ENCODE peak calls at places on chromosomes 12 and 14, in ten cellular contexts. W is BE2C, F is A549, N is mucosa of descending colon, C is testis, X is OCI-LY7, Z is GM23248, O is neuronal stem cell, K is stomach, H is suprapubic skin. A is an unnamed sample.
A peak's percentile ranks its signal among the peaks of the same experiment; 100 is the strongest.

GRCh38 chr14:60884134-60884533 is 96.7 kb downstream of the TRMT5 start:
- DNase-seq in H (no peak), N (no peak), F (no peak), X (no peak), K (no peak), C (no peak), Z (no peak), O (no peak), W (no peak), A (no peak)

GRCh38 chr12:14954269-14954668 is 7.1 kb downstream of the ARHGDIB start:
- DNase-seq in Z (no peak), K (no peak), N (no peak), W (no peak), X (peak; percentile 79), O (no peak), F (no peak), H (no peak), C (no peak), A (no peak)

GRCh38 chr14:100569734-100570251 is 17.4 kb downstream of the BEGAIN start:
- DNase-seq in H (no peak), N (no peak), Z (no peak), X (no peak), O (no peak), C (no peak), K (no peak), W (no peak), F (no peak), A (no peak)

GRCh38 chr14:93946506-93947170 is 19.5 kb downstream of the FAM181A start:
- DNase-seq in K (no peak), N (no peak), O (no peak), H (no peak), X (no peak), Z (no peak), F (no peak), W (no peak), C (no peak), A (no peak)

GRCh38 chr14:67765192-67765834 is 51.1 kb downstream of the ZFYVE26 start:
- DNase-seq in Z (no peak), N (peak; percentile 46), X (no peak), H (no peak), K (no peak), F (no peak), O (no peak), C (no peak), W (no peak), A (no peak)

GRCh38 chr12:113186033-113186365 is 478 bp downstream of the RITA1 start:
- DNase-seq in C (no peak), H (no peak), K (no peak), O (no peak), N (no peak), X (peak; percentile 68), W (no peak), F (peak; percentile 55), Z (peak; percentile 43), A (no peak)

GRCh38 chr12:104764225-104765073 is 193.6 kb downstream of the SLC41A2 start:
- DNase-seq in W (no peak), C (no peak), Z (no peak), K (no peak), H (no peak), F (no peak), N (no peak), O (no peak), X (peak; percentile 46), A (no peak)

GRCh38 chr12:91931110-91931509 is 214.5 kb downstream of the BTG1 start:
- DNase-seq in W (no peak), X (no peak), Z (peak; percentile 39), C (peak; percentile 38), H (no peak), K (peak; percentile 81), F (peak; percentile 61), O (no peak), N (peak; percentile 83), A (no peak)

GRCh38 chr14:72975776-72976175 is 49.5 kb downstream of the DCAF4 start:
- DNase-seq in K (no peak), O (no peak), X (peak; percentile 16), H (no peak), F (peak; percentile 44), C (no peak), W (peak; percentile 32), N (peak; percentile 29), Z (peak; percentile 16), A (no peak)

GRCh38 chr12:104699489-104700194 is 242.9 kb downstream of the CHST11 start:
- DNase-seq in F (no peak), O (no peak), Z (peak; percentile 62), K (no peak), N (no peak), W (no peak), X (peak; percentile 48), H (no peak), C (no peak), A (no peak)

GRCh38 chr12:106304001-106304421 is 1.5 kb downstream of the TCP11L2 start:
- DNase-seq in N (no peak), K (no peak), F (no peak), H (no peak), W (no peak), C (no peak), X (no peak), Z (peak; percentile 62), O (no peak), A (no peak)

GRCh38 chr12:109710747-109711595 is 2.7 kb upstream of the FAM222A start:
- DNase-seq in C (no peak), Z (peak; percentile 49), F (peak; percentile 84), H (no peak), O (no peak), N (no peak), K (no peak), W (peak; percentile 44), X (no peak), A (no peak)

GRCh38 chr12:86283607-86284006 is 27.4 kb upstream of the MGAT4C start:
- DNase-seq in H (no peak), O (no peak), X (no peak), C (no peak), Z (no peak), K (no peak), F (no peak), N (no peak), W (no peak), A (no peak)

GRCh38 chr12:70745066-70745465 is 107.8 kb upstream of the PTPRB start:
- DNase-seq in H (no peak), W (no peak), X (no peak), N (no peak), O (no peak), F (no peak), C (no peak), Z (no peak), K (no peak), A (no peak)

GRCh38 chr12:48946206-48946605 is 11.1 kb downstream of the ARF3 start:
- DNase-seq in O (no peak), Z (no peak), W (no peak), H (no peak), C (no peak), N (peak; percentile 67), K (no peak), F (no peak), X (no peak), A (no peak)

GRCh38 chr12:111998015-111998414 is 14.9 kb downstream of the TMEM116 start:
- DNase-seq in F (no peak), W (no peak), N (no peak), X (no peak), K (no peak), O (no peak), C (no peak), H (no peak), Z (no peak), A (no peak)
- H3K4me1 ChIP-seq in F (peaks cover 3% of the 10 kb centered on the region), W (peaks cover 5% of the 10 kb centered on the region), N (peaks cover 5% of the 10 kb centered on the region), X (peaks cover 19% of the 10 kb centered on the region), K (peaks cover 45% of the 10 kb centered on the region), O (no peaks in the 10 kb centered on the region), C (no peaks in the 10 kb centered on the region), H (peaks cover 22% of the 10 kb centered on the region), Z (peaks cover 7% of the 10 kb centered on the region), A (peaks cover 14% of the 10 kb centered on the region)

GRCh38 chr14:64496764-64497163 is 6.9 kb downstream of the ZBTB25 start:
- DNase-seq in K (no peak), Z (no peak), X (no peak), W (no peak), F (no peak), H (no peak), O (no peak), C (no peak), N (no peak), A (no peak)

GRCh38 chr14:64501326-64502171 is 2.1 kb downstream of the ZBTB25 start:
- DNase-seq in F (peak; percentile 53), N (peak; percentile 61), O (no peak), X (peak; percentile 28), Z (peak; percentile 79), H (no peak), W (peak; percentile 78), K (peak; percentile 43), C (peak; percentile 24), A (no peak)

GRCh38 chr14:64503184-64503433 is 529 bp downstream of the ZBTB25 start:
- DNase-seq in N (no peak), F (no peak), O (no peak), H (no peak), K (no peak), C (no peak), X (no peak), W (no peak), Z (peak; percentile 59), A (no peak)

GRCh38 chr14:64502476-64503183 is 1.0 kb downstream of the ZBTB25 start:
- DNase-seq in K (peak; percentile 43), W (no peak), F (peak; percentile 23), N (peak; percentile 59), C (peak; percentile 56), Z (no peak), X (peak; percentile 48), H (no peak), O (no peak), A (no peak)

GRCh38 chr14:64500088-64500487 is 3.5 kb downstream of the ZBTB25 start:
- DNase-seq in X (no peak), W (no peak), H (no peak), K (no peak), F (no peak), Z (peak; percentile 32), N (no peak), O (no peak), C (no peak), A (no peak)
- H3K4me1 ChIP-seq in X (peaks cover 34% of the 10 kb centered on the region), W (peaks cover 8% of the 10 kb centered on the region), H (peaks cover 30% of the 10 kb centered on the region), K (peaks cover 49% of the 10 kb centered on the region), F (peaks cover 30% of the 10 kb centered on the region), Z (peaks cover 32% of the 10 kb centered on the region), N (peaks cover 33% of the 10 kb centered on the region), O (peaks cover 6% of the 10 kb centered on the region), C (peaks cover 20% of the 10 kb centered on the region), A (peaks cover 24% of the 10 kb centered on the region)

GRCh38 chr14:24055971-24056799 is 4.4 kb downstream of the CARMIL3 start:
- DNase-seq in K (no peak), H (no peak), X (no peak), W (no peak), N (no peak), F (no peak), Z (no peak), C (no peak), O (no peak), A (no peak)
- H3K4me1 ChIP-seq in K (peaks cover 24% of the 10 kb centered on the region), H (peaks cover 16% of the 10 kb centered on the region), X (peaks cover 12% of the 10 kb centered on the region), W (peaks cover 2% of the 10 kb centered on the region), N (peaks cover 11% of the 10 kb centered on the region), F (peaks cover 9% of the 10 kb centered on the region), Z (no peaks in the 10 kb centered on the region), C (peaks cover 8% of the 10 kb centered on the region), O (peaks cover 14% of the 10 kb centered on the region), A (peaks cover 14% of the 10 kb centered on the region)

DNA sequence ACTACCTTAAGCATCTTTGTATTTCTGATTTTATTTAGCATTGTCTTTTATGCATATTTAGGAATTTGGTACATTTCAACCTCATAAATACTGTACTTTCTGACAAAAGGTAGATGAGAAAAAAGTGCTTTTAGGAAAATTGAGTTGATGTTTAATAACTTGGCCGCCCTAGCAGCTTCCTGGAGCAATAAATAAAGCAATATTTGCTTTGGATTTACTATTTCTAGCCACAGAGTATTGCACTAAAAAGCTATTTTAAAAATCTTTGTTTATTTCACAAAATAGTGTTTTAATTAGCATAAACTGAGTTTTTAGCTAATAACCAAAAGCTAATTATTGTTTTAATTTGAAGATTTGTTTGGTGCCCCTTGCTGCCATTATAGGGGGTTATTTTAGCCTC is 9.5 kb downstream of the PAPOLA start:
- DNase-seq in W (no peak), F (no peak), K (no peak), C (no peak), H (no peak), X (no peak), N (no peak), Z (no peak), O (no peak), A (no peak)
- H3K4me1 ChIP-seq in W (peaks cover 2% of the 10 kb centered on the region), F (peaks cover 81% of the 10 kb centered on the region), K (peaks cover 94% of the 10 kb centered on the region), C (peaks cover 10% of the 10 kb centered on the region), H (peaks cover 70% of the 10 kb centered on the region), X (peaks cover 80% of the 10 kb centered on the region), N (peaks cover 30% of the 10 kb centered on the region), Z (peaks cover 13% of the 10 kb centered on the region), O (peaks cover 3% of the 10 kb centered on the region), A (peaks cover 65% of the 10 kb centered on the region)